ENCODE peak calls at places on chromosomes 16 and 17, in ten cellular contexts. W, O, R, S, D, A, Q, Y, V and E are unnamed samples.

GRCh38 chr16:878071-878784 is 77.7 kb upstream of the GNG13 start:
- DNase-seq in W (no peak), O (no peak), R (no peak), S (no peak), D (no peak), A (no peak), Q (peak; percentile 15), Y (peak; percentile 62), V (peak; percentile 13), E (no peak)

GRCh38 chr17:40419559-40420331 is 2.0 kb upstream of the TOP2A start:
- DNase-seq in W (no peak), O (no peak), R (no peak), S (no peak), D (no peak), A (no peak), Q (no peak), Y (no peak), V (no peak), E (no peak)

GRCh38 chr16:56876048-56876447 is 11.0 kb downstream of the SLC12A3 start:
- DNase-seq in W (no peak), O (no peak), R (no peak), S (no peak), D (no peak), A (no peak), Q (no peak), Y (no peak), V (no peak), E (no peak)

GRCh38 chr16:57485916-57486857 is at the start of gene DOK4:
- DNase-seq in W (peak; percentile 67), O (peak; percentile 87), R (peak; percentile 75), S (peak; percentile 96), D (peak; percentile 75), A (peak; percentile 65), Q (peak; percentile 69), Y (peak; percentile 93), V (peak; percentile 80), E (peak; percentile 96)

GRCh38 chr17:6163632-6164319 is 93.6 kb downstream of the WSCD1 start:
- DNase-seq in W (no peak), O (no peak), R (no peak), S (no peak), D (no peak), A (no peak), Q (no peak), Y (no peak), V (no peak), E (peak; percentile 83)

GRCh38 chr16:48607056-48607825 is 2.7 kb downstream of the N4BP1 start:
- DNase-seq in W (no peak), O (no peak), R (peak; percentile 66), S (peak; percentile 57), D (no peak), A (no peak), Q (no peak), Y (no peak), V (no peak), E (peak; percentile 82)

GRCh38 chr16:84672276-84673202 is 24.2 kb downstream of the KLHL36 start:
- DNase-seq in W (peak; percentile 51), O (peak; percentile 79), R (peak; percentile 76), S (peak; percentile 90), D (peak; percentile 67), A (peak; percentile 63), Q (peak; percentile 75), Y (peak; percentile 88), V (peak; percentile 79), E (peak; percentile 55)

GRCh38 chr17:55413825-55414489 is 7.7 kb downstream of the MMD start:
- DNase-seq in W (no peak), O (no peak), R (no peak), S (no peak), D (no peak), A (no peak), Q (peak; percentile 4), Y (no peak), V (peak; percentile 24), E (no peak)

GRCh38 chr17:18992454-18993130 is 12.0 kb downstream of the FAM83G start:
- DNase-seq in W (no peak), O (no peak), R (no peak), S (no peak), D (no peak), A (no peak), Q (peak; percentile 62), Y (no peak), V (peak; percentile 50), E (no peak)

GRCh38 chr16:75494696-75495601 is at the start of gene CHST6:
- DNase-seq in W (no peak), O (peak; percentile 84), R (no peak), S (no peak), D (peak; percentile 55), A (no peak), Q (no peak), Y (peak; percentile 85), V (peak; percentile 8), E (no peak)

GRCh38 chr16:30896203-30896889 is at the start of gene CTF1:
- DNase-seq in W (no peak), O (peak; percentile 62), R (peak; percentile 64), S (peak; percentile 94), D (peak; percentile 65), A (peak; percentile 65), Q (no peak), Y (peak; percentile 81), V (no peak), E (peak; percentile 59)